ENCODE peak calls at places on chromosomes 1 and 21, in five cellular contexts. X is astrocyte, K is choroid plexus epithelial cell, U is hepatocyte, R is WTC11. F is an unnamed sample.

GRCh38 chr1:53134042-53134485 is 8.4 kb downstream of the SLC1A7 start:
- DNase-seq in U (no peak), R (no peak), X (no peak), K (no peak), F (no peak)

GRCh38 chr1:17189632-17190525 is 15.0 kb upstream of the PADI1 start:
- DNase-seq in K (peak), U (no peak), R (no peak), X (peak), F (no peak)

GRCh38 chr1:23751050-23751814 is 8.0 kb downstream of the ELOA start:
- DNase-seq in X (peak), K (peak), R (peak), U (peak), F (no peak)

GRCh38 chr1:157838966-157839365 is 2.6 kb downstream of the CD5L start:
- DNase-seq in R (no peak), U (no peak), X (no peak), K (no peak), F (no peak)

GRCh38 chr1:231727171-231727570 is 100.6 kb downstream of the DISC1 start:
- DNase-seq in U (no peak), X (no peak), R (no peak), K (no peak), F (no peak)

GRCh38 chr21:39003982-39004775 is 179.1 kb downstream of the PSMG1 start:
- DNase-seq in K (peak), X (peak), U (no peak), R (no peak), F (no peak)

GRCh38 chr1:209208648-209209047 is 374.9 kb upstream of the CAMK1G start:
- DNase-seq in X (peak), R (no peak), K (no peak), U (no peak), F (no peak)

GRCh38 chr1:33137800-33138199 is 44.0 kb downstream of the TRIM62 start:
- DNase-seq in K (peak), U (peak), R (peak), X (no peak), F (peak)

GRCh38 chr1:248807067-248807737 is 18.5 kb downstream of the SH3BP5L start:
- DNase-seq in K (peak), X (no peak), R (peak), U (peak), F (no peak)

GRCh38 chr21:43015906-43016540 is 41.7 kb downstream of the PKNOX1 start:
- DNase-seq in R (no peak), X (no peak), U (no peak), K (no peak), F (no peak)

GRCh38 chr1:234866007-234866866 is 256.3 kb upstream of the IRF2BP2 start:
- DNase-seq in K (peak), X (peak), U (peak), R (no peak), F (no peak)

GRCh38 chr1:205783904-205784303 is 8.6 kb upstream of the RAB29 start:
- DNase-seq in K (peak), X (peak), R (no peak), U (no peak), F (no peak)

GRCh38 chr1:74324684-74325448 is 89.7 kb downstream of the TNNI3K start:
- DNase-seq in U (no peak), R (no peak), K (no peak), X (no peak), F (no peak)

GRCh38 chr1:202567747-202568146 is 142.5 kb downstream of the SYT2 start:
- DNase-seq in K (peak), R (no peak), X (peak), U (no peak), F (no peak)

GRCh38 chr1:54402896-54403295 is 3.3 kb downstream of the SSBP3 start:
- DNase-seq in X (no peak), R (no peak), U (no peak), K (no peak), F (no peak)

GRCh38 chr1:31633117-31633516 is 11.6 kb downstream of the PEF1 start:
- DNase-seq in R (peak), U (peak), K (peak), X (no peak), F (no peak)

GRCh38 chr1:206717237-206717989 is 32.7 kb downstream of the MAPKAPK2 start:
- DNase-seq in K (peak), X (no peak), R (no peak), U (no peak), F (no peak)

GRCh38 chr1:230629511-230629910 is 12.8 kb upstream of the COG2 start:
- DNase-seq in K (peak), U (no peak), R (no peak), X (no peak), F (no peak)

GRCh38 chr1:231931846-231932454 is 305.4 kb downstream of the DISC1 start:
- DNase-seq in R (peak), K (no peak), U (no peak), X (no peak), F (no peak)

GRCh38 chr1:156676820-156677615 is at the start of gene NES:
- DNase-seq in R (peak), K (peak), X (no peak), U (peak), F (no peak)

GRCh38 chr1:8025671-8026144 is 401 bp downstream of the ERRFI1 start:
- DNase-seq in R (peak), U (no peak), K (no peak), X (no peak), F (no peak)

GRCh38 chr1:216903389-216903754 is 180.1 kb upstream of the ESRRG start:
- DNase-seq in R (no peak), U (peak), K (peak), X (peak), F (no peak)

GRCh38 chr1:71428029-71428428 is 347.2 kb upstream of the ZRANB2 start:
- DNase-seq in K (no peak), X (no peak), U (no peak), R (no peak), F (no peak)

GRCh38 chr1:3774503-3775247 is 2.1 kb downstream of the SMIM1 start:
- DNase-seq in K (peak), R (no peak), U (no peak), X (no peak), F (no peak)

GRCh38 chr21:46060596-46061061 is 37.3 kb upstream of the COL6A2 start:
- DNase-seq in X (peak), U (peak), K (peak), R (no peak), F (peak)

GRCh38 chr1:112509005-112509659 is 367 bp downstream of the WNT2B start:
- DNase-seq in U (peak), R (peak), K (no peak), X (no peak), F (no peak)

GRCh38 chr1:109388884-109389637 is 8.7 kb downstream of the SORT1 start:
- DNase-seq in X (no peak), R (no peak), K (no peak), U (no peak), F (no peak)

GRCh38 chr1:41695118-41695517 is 210.6 kb upstream of the EDN2 start:
- DNase-seq in K (no peak), U (no peak), R (no peak), X (no peak), F (no peak)

GRCh38 chr1:41611068-41611931 is 126.8 kb upstream of the EDN2 start:
- DNase-seq in X (no peak), U (no peak), K (no peak), R (no peak), F (no peak)

GRCh38 chr1:88791192-88791591 is 100.2 kb downstream of the GTF2B start:
- DNase-seq in R (no peak), X (no peak), K (peak), U (no peak), F (no peak)

GRCh38 chr1:211206981-211207380 is 52.2 kb upstream of the RCOR3 start:
- DNase-seq in X (no peak), U (no peak), R (no peak), K (no peak), F (no peak)

GRCh38 chr1:9397984-9398526 is 105.4 kb downstream of the SPSB1 start:
- DNase-seq in X (peak), R (no peak), K (peak), U (no peak), F (no peak)

GRCh38 chr1:198599749-198600148 is 39.1 kb upstream of the PTPRC start:
- DNase-seq in X (no peak), R (no peak), K (no peak), U (no peak), F (no peak)

GRCh38 chr1:3677411-3677944 is 25.2 kb downstream of the TP73 start:
- DNase-seq in R (no peak), X (no peak), U (no peak), K (no peak), F (no peak)

DNA sequence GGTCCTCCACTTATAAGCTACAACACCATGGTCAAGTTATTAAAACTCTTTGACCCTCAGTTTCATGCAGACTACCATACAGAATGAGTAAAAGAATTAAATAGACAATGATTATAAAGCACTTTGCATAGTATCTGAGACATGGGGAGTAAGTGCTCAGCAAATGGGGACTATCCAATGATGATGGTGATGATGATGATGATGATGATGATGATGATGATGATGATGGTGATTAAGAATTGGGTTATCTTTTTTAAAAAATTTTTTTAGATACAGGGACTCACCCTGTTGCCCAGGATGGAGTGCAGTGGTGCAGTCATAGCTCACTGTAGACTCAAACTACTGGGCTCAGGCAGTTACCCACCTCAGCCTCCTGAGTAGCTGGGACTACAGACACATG is 8.1 kb upstream of the EPS15 start:
- DNase-seq in R (no peak), K (no peak), X (no peak), U (no peak), F (no peak)
- TF ChIP-seq CTCF in R (no peak), K (no peak), X (no peak), U (no peak), F (no peak)

GRCh38 chr1:154353460-154353904 is 28.2 kb downstream of the ATP8B2 start:
- DNase-seq in U (peak), K (peak), R (no peak), X (peak), F (no peak)
- TF ChIP-seq CTCF in U (peak), K (peak), R (no peak), X (peak), F (no peak)

GRCh38 chr21:34801519-34802132 is 132.8 kb downstream of the CLIC6 start:
- DNase-seq in R (peak), K (peak), X (no peak), U (peak), F (no peak)
- TF ChIP-seq CTCF in R (no peak), K (peak), X (peak), U (peak), F (peak)

GRCh38 chr1:36475341-36475740 is 7.4 kb downstream of the CSF3R start:
- DNase-seq in X (no peak), R (no peak), U (no peak), K (no peak), F (no peak)

GRCh38 chr1:36475910-36476604 is 6.7 kb downstream of the CSF3R start:
- DNase-seq in K (no peak), U (no peak), R (no peak), X (no peak), F (no peak)

GRCh38 chr1:36472656-36473055 is 8.5 kb upstream of the MRPS15 start:
- DNase-seq in U (no peak), R (no peak), X (no peak), K (no peak), F (no peak)

GRCh38 chr1:36469163-36469562 is 5.0 kb upstream of the MRPS15 start:
- DNase-seq in X (no peak), R (no peak), U (no peak), K (no peak), F (no peak)

GRCh38 chr1:36471830-36472641 is 7.9 kb upstream of the MRPS15 start:
- DNase-seq in R (no peak), K (peak), X (no peak), U (no peak), F (no peak)
- TF ChIP-seq CTCF in R (no peak), K (no peak), X (no peak), U (no peak), F (no peak)

DNA sequence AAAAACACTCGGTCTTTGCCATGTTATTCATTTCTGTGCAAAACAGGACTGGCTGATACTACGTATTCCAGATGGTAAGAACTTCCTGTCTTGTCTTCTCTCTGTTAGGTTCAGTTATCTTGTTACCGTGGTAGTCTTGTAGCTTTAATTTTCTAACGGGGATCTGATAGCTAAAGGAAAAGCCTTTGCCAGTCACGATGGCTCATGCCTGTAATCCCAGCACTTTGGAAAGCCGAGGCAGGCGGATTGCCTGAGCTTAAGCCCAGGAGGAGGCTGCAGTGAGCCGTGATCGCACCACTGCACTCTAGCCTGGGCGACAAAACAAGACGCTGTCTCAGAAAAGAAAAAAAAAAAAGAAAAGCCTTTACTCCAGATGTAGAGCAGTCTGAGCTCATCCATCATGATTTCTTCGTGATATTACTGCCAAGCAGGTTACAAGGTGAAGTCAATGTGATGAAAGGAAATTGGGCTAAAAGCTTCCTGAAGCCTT is 11.1 kb upstream of the MSTO1 start:
- DNase-seq in R (no peak), X (peak), U (peak), K (peak), F (no peak)
- TF ChIP-seq CTCF in R (no peak), X (no peak), U (no peak), K (peak), F (no peak)

DNA sequence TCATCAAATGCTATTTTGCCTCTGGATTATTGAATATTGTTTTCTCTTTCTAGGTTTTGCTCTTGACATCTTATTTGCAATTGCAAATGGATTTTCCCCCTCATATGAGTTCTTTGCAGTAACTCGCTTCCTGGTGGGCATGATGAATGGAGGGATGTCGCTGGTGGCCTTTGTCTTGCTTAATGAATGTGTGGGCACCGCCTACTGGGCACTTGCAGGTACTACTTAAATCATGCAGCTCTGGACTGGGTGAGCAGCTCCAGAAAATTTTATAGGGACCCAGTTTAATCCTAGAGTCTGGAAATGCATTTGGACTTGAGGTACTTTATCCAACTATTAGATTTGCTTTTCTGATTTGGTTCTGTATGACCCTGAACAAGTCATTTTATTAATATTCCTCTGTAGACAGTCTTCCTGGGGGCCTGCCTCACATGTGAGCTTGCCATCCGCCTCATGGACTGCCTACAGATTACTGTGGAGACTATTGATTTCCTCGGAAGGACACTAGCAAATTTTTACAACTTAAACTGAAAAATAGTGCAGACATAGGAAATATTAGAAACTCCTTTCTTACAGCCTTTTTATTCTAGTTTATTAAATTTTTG is 44.5 kb downstream of the SLC22A15 start:
- DNase-seq in U (peak), X (peak), R (peak), K (peak), F (no peak)
- TF ChIP-seq CTCF in U (peak), X (peak), R (peak), K (peak), F (peak)

DNA sequence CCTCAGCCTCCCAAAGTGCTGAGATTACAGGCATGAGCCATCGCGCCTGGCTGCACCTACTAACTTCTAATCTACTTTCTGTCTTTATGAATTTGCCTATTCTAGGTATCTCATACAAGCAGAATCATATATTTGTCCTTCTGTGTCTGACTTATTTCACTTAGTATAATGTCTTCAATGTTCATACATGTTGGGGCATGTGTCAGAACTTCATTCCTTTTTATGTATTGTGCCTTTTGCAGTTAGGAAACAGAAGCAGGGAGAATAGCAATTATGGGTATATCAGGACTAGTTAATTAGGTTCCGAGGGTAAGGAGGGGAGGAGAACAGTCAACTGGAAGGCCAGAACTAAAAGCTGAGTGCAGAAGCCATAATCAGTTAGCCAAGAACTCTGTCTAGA is 18.0 kb upstream of the NIBAN1 start:
- DNase-seq in U (no peak), K (no peak), X (no peak), R (no peak), F (no peak)
- TF ChIP-seq CTCF in U (no peak), K (no peak), X (no peak), R (no peak), F (no peak)

DNA sequence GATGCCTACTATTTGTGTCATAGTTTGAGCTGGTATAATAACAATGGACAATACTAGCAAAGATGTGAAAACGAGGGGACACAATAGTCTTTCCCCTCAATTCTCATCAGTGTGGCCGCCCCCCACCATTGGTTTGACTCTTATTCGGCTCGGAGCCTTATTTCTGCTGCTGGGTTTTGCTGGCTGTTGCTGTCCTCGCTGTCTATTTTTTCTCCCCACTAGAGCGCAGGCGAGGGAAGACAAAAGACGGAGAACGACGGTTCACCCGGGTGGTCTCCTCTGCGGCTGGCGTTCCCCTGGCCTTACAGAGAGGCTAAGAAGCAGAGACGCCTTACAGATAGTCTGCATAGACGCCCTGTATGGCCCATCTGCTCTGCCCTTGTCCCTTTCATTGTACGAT is 19.4 kb downstream of the CLIC6 start:
- DNase-seq in X (no peak), R (no peak), K (no peak), U (no peak), F (no peak)
- TF ChIP-seq CTCF in X (no peak), R (no peak), K (no peak), U (no peak), F (no peak)

DNA sequence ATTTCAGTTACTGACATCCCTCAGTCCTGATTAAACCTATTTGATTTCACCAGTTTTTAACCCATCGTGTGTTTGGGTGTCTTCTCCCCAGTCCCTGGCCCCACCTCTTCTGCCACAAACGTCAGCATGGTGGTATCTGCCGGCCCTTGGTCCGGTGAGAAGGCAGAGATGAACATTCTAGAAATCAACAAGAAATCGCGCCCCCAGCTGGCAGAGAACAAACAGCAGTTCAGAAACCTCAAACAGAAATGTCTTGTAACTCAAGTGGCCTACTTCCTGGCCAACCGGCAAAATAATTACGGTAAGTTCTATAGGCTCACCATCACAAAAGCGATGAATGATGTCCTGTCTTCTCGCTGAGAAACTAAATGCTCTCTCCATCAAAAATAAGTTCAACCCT is 28.7 kb downstream of the NBPF3 start:
- DNase-seq in U (peak), X (no peak), R (peak), K (peak), F (no peak)
- TF ChIP-seq CTCF in U (peak), X (peak), R (peak), K (peak), F (peak)

F was measured in mesothelial cell of epicardium.